ENCODE peak calls at places on chromosomes 4 and X, in nine cellular contexts. L is Peyer's patch, H is endothelial cell of umbilical vein, A is stomach, I is HCT116, M is uterus, S is HepG2, R is tibial nerve, N is heart left ventricle. P is an unnamed sample.

GRCh38 chr4:107997001-107997788 is 7.5 kb downstream of the HADH start:
- DNase-seq in L (no peak), H (no peak), A (no peak), I (no peak), M (no peak), S (no peak), R (no peak), N (peak; percentile 55), P (no peak)

GRCh38 chr4:176668324-176668723 is 124.4 kb downstream of the VEGFC start:
- DNase-seq in L (no peak), H (no peak), A (no peak), I (no peak), M (no peak), S (no peak), R (no peak), N (no peak), P (no peak)

GRCh38 chrX:20507901-20508620 is 241.4 kb upstream of the RPS6KA3 start:
- DNase-seq in L (no peak), H (no peak), A (no peak), I (no peak), M (no peak), S (no peak), R (no peak), N (no peak), P (no peak)

GRCh38 chr4:168886361-168886760 is 123.7 kb downstream of the CBR4 start:
- DNase-seq in L (no peak), H (no peak), A (no peak), I (peak; percentile 21), M (no peak), S (no peak), R (no peak), N (no peak), P (no peak)

GRCh38 chr4:77002321-77002720 is 52.8 kb downstream of the SEPTIN11 start:
- DNase-seq in L (no peak), H (peak; percentile 67), A (no peak), I (no peak), M (no peak), S (no peak), R (no peak), N (no peak), P (no peak)

GRCh38 chr4:184471872-184472539 is 2.3 kb downstream of the IRF2 start:
- DNase-seq in L (no peak), H (no peak), A (no peak), I (no peak), M (no peak), S (no peak), R (no peak), N (no peak), P (no peak)

GRCh38 chr4:113758361-113758760 is 3.2 kb downstream of the CAMK2D start:
- DNase-seq in L (no peak), H (peak; percentile 10), A (no peak), I (no peak), M (no peak), S (no peak), R (no peak), N (no peak), P (no peak)

GRCh38 chr4:140851032-140851636 is 94.9 kb upstream of the TBC1D9 start:
- DNase-seq in L (peak; percentile 50), H (peak; percentile 69), A (peak; percentile 28), I (peak; percentile 65), M (peak; percentile 26), S (peak; percentile 53), R (peak; percentile 84), N (peak; percentile 37), P (peak; percentile 41)

GRCh38 chrX:129651756-129652564 is 2.8 kb downstream of the APLN start:
- DNase-seq in L (no peak), H (no peak), A (peak; percentile 34), I (no peak), M (no peak), S (no peak), R (no peak), N (no peak), P (no peak)

GRCh38 chr4:120327276-120327675 is 260.6 kb upstream of the MAD2L1 start:
- DNase-seq in L (no peak), H (no peak), A (no peak), I (no peak), M (no peak), S (no peak), R (no peak), N (no peak), P (no peak)

GRCh38 chrX:77668391-77669237 is 117.4 kb downstream of the ATRX start:
- DNase-seq in L (no peak), H (peak; percentile 81), A (no peak), I (no peak), M (no peak), S (peak; percentile 1), R (no peak), N (no peak), P (no peak)

GRCh38 chrX:118807151-118808017 is 16.2 kb upstream of the ZCCHC12 start:
- DNase-seq in L (no peak), H (peak; percentile 50), A (peak; percentile 35), I (peak; percentile 15), M (peak; percentile 46), S (peak; percentile 33), R (peak; percentile 16), N (peak; percentile 27), P (peak; percentile 47)

DNA sequence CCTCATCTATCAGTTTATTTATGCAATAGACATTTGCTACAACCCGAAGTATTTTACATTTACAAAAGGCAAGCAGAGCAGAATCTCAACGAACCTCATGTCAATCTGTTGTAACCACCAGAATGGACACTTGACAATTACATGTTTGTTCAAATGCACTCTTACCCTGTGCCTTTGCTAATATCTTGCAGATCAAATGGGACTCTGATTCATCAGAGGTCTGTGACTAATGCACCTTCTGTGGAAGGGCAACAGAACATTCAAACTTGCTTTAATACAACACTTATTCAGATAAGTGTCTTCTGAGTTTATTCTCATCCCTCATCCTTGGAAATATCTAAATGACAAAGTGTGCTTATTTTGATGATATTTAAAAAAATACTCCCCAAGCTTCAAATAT is 644.7 kb upstream of the PCDH10 start:
- DNase-seq in L (no peak), H (no peak), A (no peak), I (no peak), M (no peak), S (no peak), R (no peak), N (no peak), P (no peak)
- TF ChIP-seq POLR2A in L (no peak), H (no peak), A (no peak), I (no peak), M (no peak), S (no peak), R (no peak), N (no peak), P (no peak)

GRCh38 chrX:124226129-124226528 is 106.3 kb upstream of the TEX13D start:
- DNase-seq in L (no peak), H (no peak), A (no peak), I (no peak), M (no peak), S (no peak), R (no peak), N (no peak), P (no peak)
- TF ChIP-seq POLR2A in L (no peak), H (no peak), A (no peak), I (no peak), M (no peak), S (no peak), R (no peak), N (no peak), P (no peak)

GRCh38 chr4:185565696-185566095 is 30.4 kb upstream of the PDLIM3 start:
- DNase-seq in L (no peak), H (no peak), A (no peak), I (no peak), M (no peak), S (no peak), R (no peak), N (no peak), P (no peak)

GRCh38 chr4:185567828-185568442 is 32.6 kb upstream of the PDLIM3 start:
- DNase-seq in L (no peak), H (peak; percentile 56), A (no peak), I (no peak), M (peak; percentile 77), S (peak; percentile 80), R (no peak), N (peak; percentile 83), P (peak; percentile 74)

GRCh38 chr4:185564355-185564754 is 29.0 kb upstream of the PDLIM3 start:
- DNase-seq in L (no peak), H (no peak), A (no peak), I (no peak), M (no peak), S (no peak), R (no peak), N (no peak), P (no peak)

GRCh38 chr4:185566425-185566824 is 31.1 kb upstream of the PDLIM3 start:
- DNase-seq in L (no peak), H (no peak), A (no peak), I (no peak), M (no peak), S (no peak), R (no peak), N (peak; percentile 45), P (no peak)

GRCh38 chr4:185566972-185567749 is 31.9 kb upstream of the PDLIM3 start:
- DNase-seq in L (no peak), H (peak; percentile 93), A (no peak), I (no peak), M (peak; percentile 62), S (peak; percentile 78), R (peak; percentile 26), N (peak; percentile 73), P (peak; percentile 38)
- TF ChIP-seq POLR2A in L (no peak), H (no peak), A (no peak), I (no peak), M (no peak), S (no peak), R (no peak), N (no peak), P (no peak)

GRCh38 chrX:53681661-53682060 is 4.9 kb downstream of the HUWE1 start:
- DNase-seq in L (no peak), H (no peak), A (no peak), I (no peak), M (no peak), S (no peak), R (no peak), N (no peak), P (no peak)
- TF ChIP-seq POLR2A in L (no peak), H (no peak), A (no peak), I (no peak), M (no peak), S (no peak), R (no peak), N (no peak), P (no peak)

DNA sequence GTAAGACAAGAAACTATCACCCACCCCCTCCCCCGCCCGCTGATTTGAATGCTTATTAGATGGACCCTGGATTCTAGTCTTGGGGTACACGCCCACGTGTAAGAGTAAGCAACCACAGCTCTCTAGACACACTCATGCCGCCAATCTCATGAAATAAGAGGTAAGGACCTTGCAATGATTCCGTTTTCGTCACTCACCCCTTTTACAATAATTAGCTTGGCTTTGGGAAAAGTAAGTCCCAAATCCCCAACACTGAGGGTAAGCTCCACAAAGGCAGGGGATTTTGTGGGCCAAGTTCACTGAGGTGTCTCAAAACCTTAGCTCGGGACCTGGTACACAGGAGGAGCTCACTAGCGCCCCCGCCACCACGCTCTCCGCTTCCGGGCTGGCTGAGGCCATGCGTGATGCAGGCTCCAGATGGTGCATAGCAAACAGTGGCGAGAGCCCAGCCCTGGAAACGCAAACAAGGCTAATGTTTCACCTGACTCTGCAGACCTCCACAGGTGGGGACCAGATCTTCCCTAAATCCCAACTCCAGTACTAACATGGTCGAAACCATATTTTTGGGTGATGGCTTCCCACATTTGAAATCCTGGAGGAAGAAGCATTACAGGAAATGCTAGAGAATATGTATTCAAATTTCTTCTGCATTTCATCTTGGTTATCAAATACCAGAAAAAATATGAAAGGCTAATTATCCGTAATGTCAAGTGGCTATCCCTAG is 4.1 kb downstream of the PLAC8 start:
- DNase-seq in L (peak; percentile 92), H (peak; percentile 86), A (peak; percentile 94), I (peak; percentile 40), M (peak; percentile 78), S (peak; percentile 2), R (peak; percentile 73), N (peak; percentile 80), P (peak; percentile 88)
- TF ChIP-seq POLR2A in L (no peak), H (peak; percentile 31), A (peak; percentile 18), I (no peak), M (no peak), S (no peak), R (no peak), N (no peak), P (no peak)

P was measured in body of pancreas.